ENCODE peak calls at places on chromosomes 11 and 22, in five cellular contexts. One of them, this sample, is unnamed. For H3K36me3 and H3K4me1, the result is how much of the 10 kb centered on the place peaks cover.

GRCh38 chr11:49208006-49208721 is at the start of gene FOLH1:
- DNase-seq in heart right ventricle: peak
- DNase-seq in right lobe of liver: peak
- DNase-seq in left ventricle myocardium inferior: peak
- DNase-seq in fibroblast of lung: peak
- DNase-seq in this sample: peak

GRCh38 chr22:50438305-50439275 is 36.2 kb downstream of the SBF1 start:
- DNase-seq in heart right ventricle: no peak
- DNase-seq in right lobe of liver: peak
- DNase-seq in left ventricle myocardium inferior: no peak
- DNase-seq in fibroblast of lung: no peak
- DNase-seq in this sample: peak

GRCh38 chr11:18669629-18670162 is 28.9 kb upstream of the TMEM86A start:
- DNase-seq in heart right ventricle: no peak
- DNase-seq in right lobe of liver: no peak
- DNase-seq in left ventricle myocardium inferior: no peak
- DNase-seq in fibroblast of lung: no peak
- DNase-seq in this sample: no peak

GRCh38 chr11:100855466-100856067 is 168.5 kb downstream of the ARHGAP42 start:
- DNase-seq in heart right ventricle: no peak
- DNase-seq in right lobe of liver: no peak
- DNase-seq in left ventricle myocardium inferior: no peak
- DNase-seq in fibroblast of lung: peak
- DNase-seq in this sample: no peak

GRCh38 chr11:72683782-72684200 is 9.6 kb upstream of the PDE2A start:
- DNase-seq in heart right ventricle: peak
- DNase-seq in right lobe of liver: no peak
- DNase-seq in left ventricle myocardium inferior: peak
- DNase-seq in fibroblast of lung: peak
- DNase-seq in this sample: peak

GRCh38 chr11:106077609-106078517 is at the start of gene AASDHPPT:
- DNase-seq in heart right ventricle: no peak
- DNase-seq in right lobe of liver: no peak
- DNase-seq in left ventricle myocardium inferior: no peak
- DNase-seq in fibroblast of lung: peak
- DNase-seq in this sample: peak

GRCh38 chr11:2573240-2574042 is 126.4 kb downstream of the KCNQ1OT1 start:
- DNase-seq in heart right ventricle: peak
- DNase-seq in right lobe of liver: peak
- DNase-seq in left ventricle myocardium inferior: no peak
- DNase-seq in fibroblast of lung: no peak
- DNase-seq in this sample: peak

GRCh38 chr11:10792385-10793068 is 16.2 kb downstream of the EIF4G2 start:
- DNase-seq in heart right ventricle: peak
- DNase-seq in right lobe of liver: peak
- DNase-seq in left ventricle myocardium inferior: peak
- DNase-seq in fibroblast of lung: peak
- DNase-seq in this sample: peak

GRCh38 chr11:122105009-122105828 is 10.8 kb downstream of the BLID start:
- DNase-seq in heart right ventricle: no peak
- DNase-seq in right lobe of liver: no peak
- DNase-seq in left ventricle myocardium inferior: no peak
- DNase-seq in fibroblast of lung: no peak
- DNase-seq in this sample: no peak

GRCh38 chr11:128399186-128399585 is 188.2 kb downstream of the ETS1 start:
- DNase-seq in heart right ventricle: no peak
- DNase-seq in right lobe of liver: no peak
- DNase-seq in left ventricle myocardium inferior: no peak
- DNase-seq in fibroblast of lung: peak
- DNase-seq in this sample: no peak

GRCh38 chr11:95791385-95792033 is 1.2 kb downstream of the CEP57 start:
- DNase-seq in heart right ventricle: no peak
- DNase-seq in right lobe of liver: no peak
- DNase-seq in left ventricle myocardium inferior: no peak
- DNase-seq in fibroblast of lung: no peak
- DNase-seq in this sample: no peak

GRCh38 chr11:6418958-6419611 is at the start of gene APBB1:
- DNase-seq in heart right ventricle: peak
- DNase-seq in right lobe of liver: peak
- DNase-seq in left ventricle myocardium inferior: peak
- DNase-seq in fibroblast of lung: peak
- DNase-seq in this sample: peak

GRCh38 chr11:33980896-33981295 is 70.6 kb upstream of the CAPRIN1 start:
- DNase-seq in heart right ventricle: no peak
- DNase-seq in right lobe of liver: no peak
- DNase-seq in left ventricle myocardium inferior: no peak
- DNase-seq in fibroblast of lung: no peak
- DNase-seq in this sample: no peak

GRCh38 chr11:20293531-20293930 is 70.0 kb upstream of the HTATIP2 start:
- DNase-seq in heart right ventricle: no peak
- DNase-seq in right lobe of liver: no peak
- DNase-seq in left ventricle myocardium inferior: no peak
- DNase-seq in fibroblast of lung: no peak
- DNase-seq in this sample: no peak

GRCh38 chr11:128716231-128716630 is 22.4 kb downstream of the FLI1 start:
- DNase-seq in heart right ventricle: no peak
- DNase-seq in right lobe of liver: no peak
- DNase-seq in left ventricle myocardium inferior: no peak
- DNase-seq in fibroblast of lung: peak
- DNase-seq in this sample: no peak

GRCh38 chr11:4647795-4648194 is 4.0 kb downstream of the OR51E1 start:
- DNase-seq in heart right ventricle: no peak
- DNase-seq in right lobe of liver: no peak
- DNase-seq in left ventricle myocardium inferior: no peak
- DNase-seq in fibroblast of lung: no peak
- DNase-seq in this sample: no peak

GRCh38 chr11:34492806-34493414 is 20.7 kb downstream of the ELF5 start:
- DNase-seq in heart right ventricle: no peak
- DNase-seq in right lobe of liver: no peak
- DNase-seq in left ventricle myocardium inferior: no peak
- DNase-seq in fibroblast of lung: peak
- DNase-seq in this sample: peak

GRCh38 chr22:46878549-46878948 is 116.1 kb downstream of the TBC1D22A start:
- DNase-seq in heart right ventricle: no peak
- DNase-seq in right lobe of liver: no peak
- DNase-seq in left ventricle myocardium inferior: no peak
- DNase-seq in fibroblast of lung: no peak
- DNase-seq in this sample: no peak

GRCh38 chr11:110715541-110715940 is 3.3 kb upstream of the ARHGAP20 start:
- DNase-seq in heart right ventricle: no peak
- DNase-seq in right lobe of liver: no peak
- DNase-seq in left ventricle myocardium inferior: no peak
- DNase-seq in fibroblast of lung: peak
- DNase-seq in this sample: no peak

GRCh38 chr22:43177479-43177878 is 9.5 kb downstream of the TTLL12 start:
- DNase-seq in heart right ventricle: no peak
- DNase-seq in right lobe of liver: peak
- DNase-seq in left ventricle myocardium inferior: no peak
- DNase-seq in fibroblast of lung: no peak
- DNase-seq in this sample: no peak

GRCh38 chr11:67521924-67522323 is 1.3 kb downstream of the CABP2 start:
- DNase-seq in heart right ventricle: no peak
- DNase-seq in right lobe of liver: no peak
- DNase-seq in left ventricle myocardium inferior: no peak
- DNase-seq in fibroblast of lung: no peak
- DNase-seq in this sample: no peak

GRCh38 chr22:49297871-49298721 is 529.6 kb downstream of the BRD1 start:
- DNase-seq in heart right ventricle: no peak
- DNase-seq in right lobe of liver: no peak
- DNase-seq in left ventricle myocardium inferior: no peak
- DNase-seq in fibroblast of lung: no peak
- DNase-seq in this sample: no peak

GRCh38 chr11:66659785-66660184 is 17.9 kb downstream of the RBM4B start:
- DNase-seq in heart right ventricle: no peak
- DNase-seq in right lobe of liver: no peak
- DNase-seq in left ventricle myocardium inferior: no peak
- DNase-seq in fibroblast of lung: no peak
- DNase-seq in this sample: no peak

GRCh38 chr11:108562746-108563581 is 30.6 kb downstream of the EXPH5 start:
- DNase-seq in heart right ventricle: no peak
- DNase-seq in right lobe of liver: no peak
- DNase-seq in left ventricle myocardium inferior: no peak
- DNase-seq in fibroblast of lung: no peak
- DNase-seq in this sample: no peak

GRCh38 chr11:65559951-65560537 is 1.9 kb upstream of the LTBP3 start:
- DNase-seq in heart right ventricle: no peak
- DNase-seq in right lobe of liver: no peak
- DNase-seq in left ventricle myocardium inferior: no peak
- DNase-seq in fibroblast of lung: peak
- DNase-seq in this sample: no peak

GRCh38 chr22:20972014-20972797 is 5.2 kb downstream of the AIFM3 start:
- DNase-seq in heart right ventricle: no peak
- DNase-seq in right lobe of liver: no peak
- DNase-seq in left ventricle myocardium inferior: no peak
- DNase-seq in fibroblast of lung: no peak
- DNase-seq in this sample: no peak

GRCh38 chr22:21038405-21038804 is 6.0 kb upstream of the SLC7A4 start:
- DNase-seq in heart right ventricle: no peak
- DNase-seq in right lobe of liver: no peak
- DNase-seq in left ventricle myocardium inferior: no peak
- DNase-seq in fibroblast of lung: peak
- DNase-seq in this sample: no peak

GRCh38 chr11:79436911-79437273 is 3.9 kb downstream of the TENM4 start:
- DNase-seq in heart right ventricle: no peak
- DNase-seq in right lobe of liver: no peak
- DNase-seq in left ventricle myocardium inferior: no peak
- DNase-seq in fibroblast of lung: no peak
- DNase-seq in this sample: no peak

GRCh38 chr11:92399702-92400101 is 175.1 kb downstream of the FAT3 start:
- DNase-seq in heart right ventricle: no peak
- DNase-seq in right lobe of liver: no peak
- DNase-seq in left ventricle myocardium inferior: no peak
- DNase-seq in fibroblast of lung: no peak
- DNase-seq in this sample: no peak

GRCh38 chr22:25747245-25747944 is 5.4 kb downstream of the MYO18B start:
- DNase-seq in heart right ventricle: no peak
- DNase-seq in right lobe of liver: no peak
- DNase-seq in left ventricle myocardium inferior: no peak
- DNase-seq in fibroblast of lung: peak
- DNase-seq in this sample: peak

GRCh38 chr11:83292709-83293435 is 6.7 kb upstream of the CCDC90B start:
- DNase-seq in heart right ventricle: no peak
- DNase-seq in right lobe of liver: no peak
- DNase-seq in left ventricle myocardium inferior: no peak
- DNase-seq in fibroblast of lung: peak
- DNase-seq in this sample: peak

GRCh38 chr22:49991907-49992533 is 20.5 kb downstream of the IL17REL start:
- DNase-seq in heart right ventricle: no peak
- DNase-seq in right lobe of liver: no peak
- DNase-seq in left ventricle myocardium inferior: no peak
- DNase-seq in fibroblast of lung: no peak
- DNase-seq in this sample: no peak

GRCh38 chr22:50313600-50313999 is 6.2 kb upstream of the PLXNB2 start:
- DNase-seq in heart right ventricle: no peak
- DNase-seq in right lobe of liver: peak
- DNase-seq in left ventricle myocardium inferior: no peak
- DNase-seq in fibroblast of lung: no peak
- DNase-seq in this sample: peak

GRCh38 chr22:24543068-24543675 is 11.8 kb downstream of the GUCD1 start:
- DNase-seq in heart right ventricle: no peak
- DNase-seq in right lobe of liver: peak
- DNase-seq in left ventricle myocardium inferior: no peak
- DNase-seq in fibroblast of lung: no peak
- DNase-seq in this sample: no peak
- H3K36me3 ChIP-seq in heart right ventricle: half or more
- H3K36me3 ChIP-seq in right lobe of liver: under half
- H3K36me3 ChIP-seq in left ventricle myocardium inferior: half or more
- H3K36me3 ChIP-seq in fibroblast of lung: under half
- H3K36me3 ChIP-seq in this sample: under half

GRCh38 chr11:56396047-56396446 is 16.4 kb upstream of the OR5AL1 start:
- DNase-seq in heart right ventricle: no peak
- DNase-seq in right lobe of liver: no peak
- DNase-seq in left ventricle myocardium inferior: no peak
- DNase-seq in fibroblast of lung: no peak
- DNase-seq in this sample: no peak
- TF ChIP-seq CTCF in heart right ventricle: no peak
- TF ChIP-seq CTCF in right lobe of liver: no peak
- TF ChIP-seq CTCF in left ventricle myocardium inferior: no peak
- TF ChIP-seq CTCF in fibroblast of lung: no peak
- TF ChIP-seq CTCF in this sample: no peak

GRCh38 chr22:28444659-28445058 is 235.0 kb downstream of the TTC28 start:
- DNase-seq in heart right ventricle: no peak
- DNase-seq in right lobe of liver: no peak
- DNase-seq in left ventricle myocardium inferior: no peak
- DNase-seq in fibroblast of lung: no peak
- DNase-seq in this sample: no peak

GRCh38 chr22:28440517-28441366 is 238.9 kb downstream of the TTC28 start:
- DNase-seq in heart right ventricle: no peak
- DNase-seq in right lobe of liver: no peak
- DNase-seq in left ventricle myocardium inferior: no peak
- DNase-seq in fibroblast of lung: peak
- DNase-seq in this sample: no peak

GRCh38 chr22:28442951-28443876 is 236.4 kb downstream of the TTC28 start:
- DNase-seq in heart right ventricle: peak
- DNase-seq in right lobe of liver: peak
- DNase-seq in left ventricle myocardium inferior: peak
- DNase-seq in fibroblast of lung: peak
- DNase-seq in this sample: peak

GRCh38 chr22:28442264-28442950 is 237.2 kb downstream of the TTC28 start:
- DNase-seq in heart right ventricle: peak
- DNase-seq in right lobe of liver: peak
- DNase-seq in left ventricle myocardium inferior: peak
- DNase-seq in fibroblast of lung: peak
- DNase-seq in this sample: peak

GRCh38 chr22:28441720-28442263 is 237.8 kb downstream of the TTC28 start:
- DNase-seq in heart right ventricle: no peak
- DNase-seq in right lobe of liver: no peak
- DNase-seq in left ventricle myocardium inferior: no peak
- DNase-seq in fibroblast of lung: no peak
- DNase-seq in this sample: no peak
- H3K4me1 ChIP-seq in heart right ventricle: under half
- H3K4me1 ChIP-seq in right lobe of liver: under half
- H3K4me1 ChIP-seq in left ventricle myocardium inferior: half or more
- H3K4me1 ChIP-seq in fibroblast of lung: under half
- H3K4me1 ChIP-seq in this sample: under half

GRCh38 chr22:29813126-29813525 is 24.9 kb downstream of the ASCC2 start:
- DNase-seq in heart right ventricle: no peak
- DNase-seq in right lobe of liver: peak
- DNase-seq in left ventricle myocardium inferior: no peak
- DNase-seq in fibroblast of lung: no peak
- DNase-seq in this sample: no peak

GRCh38 chr22:29815580-29815979 is 22.5 kb downstream of the ASCC2 start:
- DNase-seq in heart right ventricle: no peak
- DNase-seq in right lobe of liver: no peak
- DNase-seq in left ventricle myocardium inferior: no peak
- DNase-seq in fibroblast of lung: no peak
- DNase-seq in this sample: no peak

GRCh38 chr22:29813563-29813962 is 24.5 kb downstream of the ASCC2 start:
- DNase-seq in heart right ventricle: no peak
- DNase-seq in right lobe of liver: no peak
- DNase-seq in left ventricle myocardium inferior: no peak
- DNase-seq in fibroblast of lung: peak
- DNase-seq in this sample: no peak

GRCh38 chr22:29816128-29816527 is 21.9 kb downstream of the ASCC2 start:
- DNase-seq in heart right ventricle: peak
- DNase-seq in right lobe of liver: peak
- DNase-seq in left ventricle myocardium inferior: peak
- DNase-seq in fibroblast of lung: peak
- DNase-seq in this sample: peak

GRCh38 chr22:29814003-29814402 is 24.1 kb downstream of the ASCC2 start:
- DNase-seq in heart right ventricle: no peak
- DNase-seq in right lobe of liver: no peak
- DNase-seq in left ventricle myocardium inferior: no peak
- DNase-seq in fibroblast of lung: no peak
- DNase-seq in this sample: no peak
- H3K36me3 ChIP-seq in heart right ventricle: half or more
- H3K36me3 ChIP-seq in right lobe of liver: under half
- H3K36me3 ChIP-seq in left ventricle myocardium inferior: half or more
- H3K36me3 ChIP-seq in fibroblast of lung: under half
- H3K36me3 ChIP-seq in this sample: half or more

This sample was measured in BE2C.